ENCODE peak calls at places on chromosomes 11 and 22, in eight cellular contexts. B is AML-193; A is activated CD4-positive, CD25-positive, alpha-beta regulatory T cell; E is iPS DF 6.9; H is NCI-H510A treated with DMSO at 0.1 percent for 48 hours; U is right lobe of liver; Z is GM23248; N is left kidney. D is an unnamed sample.
A peak's percentile ranks its signal among the peaks of the same experiment; 100 is the strongest.

GRCh38 chr11:46333129-46333947 is 13.9 kb upstream of the DGKZ start:
- DNase-seq in A (no peak), B (no peak), E (no peak), N (peak; percentile 70), U (no peak), H (no peak), Z (peak; percentile 48), D (peak; percentile 62)

GRCh38 chr11:10749476-10749875 is 1.6 kb upstream of the CTR9 start:
- DNase-seq in N (no peak), E (no peak), U (no peak), A (no peak), B (no peak), H (no peak), Z (no peak), D (no peak)

GRCh38 chr22:36301384-36301828 is 48.5 kb downstream of the APOL1 start:
- DNase-seq in B (peak; percentile 50), H (peak; percentile 78), U (peak; percentile 79), E (peak; percentile 61), N (peak; percentile 88), Z (peak; percentile 71), A (peak; percentile 75), D (peak; percentile 79)

GRCh38 chr11:125625594-125626380 is 824 bp downstream of the CHEK1 start:
- DNase-seq in H (peak; percentile 90), A (peak; percentile 73), Z (peak; percentile 96), E (peak; percentile 91), B (peak; percentile 77), N (peak; percentile 97), U (peak; percentile 89), D (peak; percentile 91)

GRCh38 chr11:104163100-104164027 is 583 bp downstream of the PDGFD start:
- DNase-seq in B (peak; percentile 36), N (peak; percentile 76), Z (peak; percentile 28), H (peak; percentile 47), A (no peak), E (no peak), U (no peak), D (peak; percentile 17)

GRCh38 chr11:1391165-1392010 is 1.7 kb downstream of the BRSK2 start:
- DNase-seq in H (peak; percentile 10), A (no peak), N (peak; percentile 41), U (no peak), Z (no peak), E (no peak), B (no peak), D (no peak)

GRCh38 chr11:99199336-99199735 is 178.6 kb downstream of the CNTN5 start:
- DNase-seq in B (no peak), E (no peak), N (no peak), H (no peak), A (no peak), Z (no peak), U (peak; percentile 78), D (no peak)

GRCh38 chr22:19962909-19963806 is 21.5 kb upstream of the TXNRD2 start:
- DNase-seq in E (no peak), B (no peak), H (peak; percentile 53), Z (peak; percentile 94), A (no peak), N (peak; percentile 87), U (peak; percentile 88), D (no peak)

GRCh38 chr11:129750343-129751292 is 65.0 kb upstream of the TMEM45B start:
- DNase-seq in E (peak; percentile 58), Z (peak; percentile 72), H (peak; percentile 72), U (peak; percentile 80), N (peak; percentile 88), A (peak; percentile 64), B (peak; percentile 62), D (peak; percentile 84)

GRCh38 chr11:8720376-8720775 is 37.8 kb downstream of the RPL27A start:
- DNase-seq in N (no peak), H (no peak), U (no peak), Z (peak; percentile 26), E (no peak), B (no peak), A (no peak), D (peak; percentile 43)

GRCh38 chr11:86983071-86983488 is 27.9 kb upstream of the FZD4 start:
- DNase-seq in Z (no peak), A (no peak), B (no peak), U (peak; percentile 60), H (no peak), E (no peak), N (peak; percentile 46), D (no peak)

GRCh38 chr11:96242971-96243647 is 99.9 kb downstream of the MAML2 start:
- DNase-seq in U (peak; percentile 86), E (peak; percentile 55), Z (peak; percentile 98), H (peak; percentile 0), N (peak; percentile 99), B (peak; percentile 90), A (peak; percentile 29), D (peak; percentile 95)

GRCh38 chr11:68450711-68451110 is 9.8 kb upstream of the PPP6R3 start:
- DNase-seq in E (no peak), U (no peak), A (no peak), N (no peak), B (no peak), H (no peak), Z (no peak), D (no peak)

GRCh38 chr11:36019722-36020121 is 75.9 kb downstream of the LDLRAD3 start:
- DNase-seq in U (no peak), B (no peak), E (no peak), N (no peak), Z (no peak), A (no peak), H (no peak), D (no peak)

GRCh38 chr11:110347660-110348059 is 51.2 kb upstream of the RDX start:
- DNase-seq in A (no peak), U (no peak), E (no peak), N (no peak), H (no peak), B (no peak), Z (no peak), D (no peak)

GRCh38 chr22:22711532-22711913 is 67.1 kb downstream of the GGTLC2 start:
- DNase-seq in N (no peak), A (no peak), B (no peak), U (no peak), Z (no peak), E (no peak), H (no peak), D (no peak)

GRCh38 chr22:38982008-38982927 is at the start of gene APOBEC3B:
- DNase-seq in Z (peak; percentile 93), U (peak; percentile 86), B (peak; percentile 85), E (no peak), H (peak; percentile 46), A (peak; percentile 22), N (peak; percentile 88), D (peak; percentile 93)

GRCh38 chr11:69842746-69843528 is 23.7 kb upstream of the FGF3 start:
- DNase-seq in B (no peak), E (no peak), H (no peak), U (no peak), Z (peak; percentile 19), A (no peak), N (no peak), D (no peak)

GRCh38 chr22:27512283-27512761 is 289.2 kb downstream of the MN1 start:
- DNase-seq in A (no peak), E (no peak), Z (peak; percentile 94), B (no peak), U (peak; percentile 54), N (peak; percentile 60), H (no peak), D (peak; percentile 95)

GRCh38 chr22:48892571-48893287 is 934.9 kb downstream of the BRD1 start:
- DNase-seq in Z (no peak), A (no peak), H (no peak), U (no peak), B (no peak), E (no peak), N (no peak), D (no peak)

GRCh38 chr11:109023029-109023428 is 358.2 kb downstream of the DDX10 start:
- DNase-seq in A (no peak), U (no peak), Z (peak; percentile 22), N (no peak), E (no peak), B (no peak), H (no peak), D (no peak)

GRCh38 chr11:11681536-11681935 is 59.7 kb upstream of the GALNT18 start:
- DNase-seq in H (no peak), Z (no peak), A (no peak), B (no peak), E (no peak), U (no peak), N (no peak), D (no peak)

GRCh38 chr11:46265764-46266163 is 11.7 kb upstream of the CREB3L1 start:
- DNase-seq in U (no peak), N (no peak), Z (no peak), H (no peak), E (no peak), B (no peak), A (no peak), D (no peak)

GRCh38 chr22:38170469-38170868 is 11.2 kb downstream of the PLA2G6 start:
- DNase-seq in E (no peak), H (no peak), A (no peak), N (peak; percentile 61), U (peak; percentile 26), Z (no peak), B (no peak), D (no peak)